ENCODE peak calls at places on chromosomes 6 and 20, in four cellular contexts. V, C, T and F are unnamed samples. For H3K27me3 and H3K36me3, the result is how much of the 10 kb centered on the place peaks cover.

GRCh38 chr6:29465279-29465678 is 8.3 kb downstream of the OR2H1 start:
- DNase-seq in V (no peak), C (no peak), T (no peak), F (no peak)

GRCh38 chr20:39960522-39961420 is 728.3 kb downstream of the MAFB start:
- DNase-seq in V (peak), C (no peak), T (no peak), F (no peak)

GRCh38 chr6:20655317-20655716 is 121.1 kb downstream of the CDKAL1 start:
- DNase-seq in V (no peak), C (no peak), T (no peak), F (no peak)

GRCh38 chr6:167499161-167499660 is 174.3 kb downstream of the TTLL2 start:
- DNase-seq in V (no peak), C (no peak), T (no peak), F (no peak)

GRCh38 chr6:46764961-46765360 is 18.2 kb downstream of the ANKRD66 start:
- DNase-seq in V (no peak), C (no peak), T (no peak), F (no peak)

GRCh38 chr20:45968801-45969711 is 2.9 kb downstream of the ZNF335 start:
- DNase-seq in V (peak), C (no peak), T (no peak), F (no peak)

GRCh38 chr20:63536241-63536977 is 767 bp downstream of the PTK6 start:
- DNase-seq in V (no peak), C (no peak), T (no peak), F (no peak)

GRCh38 chr20:37833172-37833915 is 69.6 kb upstream of the VSTM2L start:
- DNase-seq in V (no peak), C (no peak), T (no peak), F (no peak)

GRCh38 chr20:40691566-40692239 is 2.7 kb upstream of the MAFB start:
- DNase-seq in V (no peak), C (no peak), T (no peak), F (no peak)

GRCh38 chr6:579339-579738 is 77.6 kb downstream of the HUS1B start:
- DNase-seq in V (no peak), C (no peak), T (no peak), F (no peak)

GRCh38 chr20:63009044-63009961 is 2.5 kb upstream of the BHLHE23 start:
- DNase-seq in V (peak), C (peak), T (peak), F (peak)

GRCh38 chr20:63160641-63161175 is 55.2 kb downstream of the YTHDF1 start:
- DNase-seq in V (no peak), C (no peak), T (no peak), F (no peak)

GRCh38 chr6:51855310-51856082 is 231.9 kb downstream of the PKHD1 start:
- DNase-seq in V (no peak), C (peak), T (no peak), F (peak)

GRCh38 chr6:85126448-85127178 is 323.3 kb upstream of the NT5E start:
- DNase-seq in V (no peak), C (peak), T (no peak), F (peak)

GRCh38 chr6:47407295-47408281 is 70.0 kb upstream of the CD2AP start:
- DNase-seq in V (no peak), C (no peak), T (no peak), F (no peak)

GRCh38 chr20:51373713-51374481 is 168.6 kb downstream of the NFATC2 start:
- DNase-seq in V (no peak), C (no peak), T (no peak), F (no peak)

GRCh38 chr6:135499441-135500340 is 2.2 kb upstream of the AHI1 start:
- DNase-seq in V (no peak), C (no peak), T (no peak), F (no peak)

GRCh38 chr20:31716818-31717477 is 5.7 kb downstream of the BCL2L1 start:
- DNase-seq in V (no peak), C (no peak), T (no peak), F (no peak)

GRCh38 chr20:12057778-12058177 is 140.1 kb downstream of the BTBD3 start:
- DNase-seq in V (no peak), C (no peak), T (no peak), F (no peak)

GRCh38 chr20:61588356-61589054 is 336.4 kb downstream of the CDH4 start:
- DNase-seq in V (no peak), C (no peak), T (no peak), F (peak)

GRCh38 chr20:62367136-62367482 is at the start of gene LAMA5:
- DNase-seq in V (peak), C (no peak), T (peak), F (no peak)

DNA sequence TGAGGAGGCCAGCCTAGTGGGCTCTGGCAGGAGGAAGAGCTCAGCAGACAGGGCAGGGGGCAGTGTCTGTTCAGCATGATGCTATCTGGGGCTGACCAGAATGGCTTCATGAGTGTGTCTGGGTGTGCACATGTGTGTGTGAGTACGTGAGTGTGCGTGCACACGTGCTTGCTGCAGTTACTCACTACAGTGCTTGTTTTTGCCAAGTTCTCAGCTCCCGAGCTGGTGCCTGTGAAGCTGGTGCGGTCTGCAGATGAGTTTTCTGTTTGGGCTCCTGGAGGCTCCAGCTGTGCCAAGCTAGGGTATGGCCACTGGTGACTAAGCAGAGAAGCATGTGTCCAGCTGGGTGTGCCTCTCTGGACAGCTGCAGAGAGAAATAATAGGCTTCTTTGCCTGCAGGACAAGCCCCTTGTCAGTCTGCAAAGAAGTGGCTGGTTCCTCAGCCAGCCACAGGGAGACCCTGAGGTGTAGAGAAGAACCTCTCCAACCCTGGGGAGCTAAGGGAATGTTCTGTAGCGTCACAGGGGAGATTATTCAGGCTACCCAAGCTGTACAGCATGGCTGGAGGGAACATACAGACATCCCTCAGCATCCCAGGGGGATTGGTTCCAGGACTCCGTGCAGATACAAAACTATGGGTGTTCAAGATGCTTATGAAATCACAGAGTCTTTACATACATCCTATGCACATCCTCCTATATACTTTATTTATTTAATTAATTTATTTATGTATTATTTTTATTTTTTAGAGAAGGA is 40.2 kb upstream of the FAM50B start:
- DNase-seq in V (peak), C (peak), T (peak), F (peak)
- H3K4me3 ChIP-seq in V (no peak), C (peak), T (no peak), F (no peak)

GRCh38 chr6:15861486-15861885 is 198.7 kb upstream of the DTNBP1 start:
- DNase-seq in V (no peak), C (no peak), T (no peak), F (no peak)
- H3K27me3 ChIP-seq in V (under half), C (under half), T (under half), F (under half)

GRCh38 chr6:16292942-16293341 is 54.6 kb downstream of the GMPR start:
- DNase-seq in V (no peak), C (no peak), T (no peak), F (no peak)

GRCh38 chr6:16296061-16296670 is 57.8 kb downstream of the GMPR start:
- DNase-seq in V (no peak), C (no peak), T (no peak), F (no peak)

GRCh38 chr6:16294371-16294770 is 56.0 kb downstream of the GMPR start:
- DNase-seq in V (no peak), C (no peak), T (no peak), F (no peak)

GRCh38 chr6:16295471-16295870 is 57.1 kb downstream of the GMPR start:
- DNase-seq in V (peak), C (no peak), T (no peak), F (no peak)

GRCh38 chr6:16295060-16295459 is 56.7 kb downstream of the GMPR start:
- DNase-seq in V (peak), C (no peak), T (no peak), F (no peak)
- H3K36me3 ChIP-seq in V (under half), C (under half), T (half or more), F (under half)

GRCh38 chr6:31441368-31442267 is 38.2 kb downstream of the MICA start:
- DNase-seq in V (peak), C (no peak), T (peak), F (peak)
- H3K4me3 ChIP-seq in V (peak), C (no peak), T (peak), F (no peak)

DNA sequence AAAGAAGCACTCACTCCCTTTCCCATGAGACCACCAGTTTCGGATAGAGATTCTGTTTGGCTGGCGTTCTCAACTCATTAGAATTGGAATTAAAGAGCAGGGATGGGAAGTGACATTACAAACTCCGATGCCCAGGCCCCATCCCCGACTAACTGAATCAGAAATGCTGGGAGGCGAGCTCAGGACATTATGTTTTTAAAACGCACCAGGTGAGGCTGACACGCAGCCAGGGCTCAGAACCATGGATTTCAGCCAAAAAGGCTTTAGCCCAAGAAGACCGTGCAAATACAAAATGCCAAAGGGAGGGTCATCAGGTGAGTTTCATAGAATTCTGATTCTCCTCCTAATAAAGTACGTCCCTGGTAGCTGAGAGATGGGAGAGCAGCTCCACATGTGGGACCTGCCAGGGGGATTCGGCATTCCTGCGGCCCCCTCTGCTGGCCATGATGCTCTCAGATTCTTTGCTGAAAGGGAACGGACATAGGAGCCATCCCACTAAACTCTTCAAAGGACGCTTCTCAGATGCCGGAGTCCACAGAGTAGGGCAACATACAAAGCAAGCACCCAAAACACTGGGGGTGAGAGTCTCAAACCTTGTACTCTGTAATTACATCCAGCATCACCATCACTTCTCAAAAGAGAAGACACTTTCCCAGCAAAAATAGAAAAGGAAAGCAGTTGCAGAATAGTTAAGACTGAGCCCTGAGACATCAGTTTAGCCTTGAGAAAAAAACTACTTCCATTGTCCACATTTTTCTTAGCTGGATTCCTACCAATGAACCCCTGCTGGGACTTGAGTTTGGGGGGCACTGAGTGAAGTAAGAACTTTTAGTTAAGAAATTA is 205.2 kb downstream of the BMP7 start:
- DNase-seq in V (no peak), C (no peak), T (no peak), F (peak)
- H3K27me3 ChIP-seq in V (under half), C (under half), T (under half), F (under half)

DNA sequence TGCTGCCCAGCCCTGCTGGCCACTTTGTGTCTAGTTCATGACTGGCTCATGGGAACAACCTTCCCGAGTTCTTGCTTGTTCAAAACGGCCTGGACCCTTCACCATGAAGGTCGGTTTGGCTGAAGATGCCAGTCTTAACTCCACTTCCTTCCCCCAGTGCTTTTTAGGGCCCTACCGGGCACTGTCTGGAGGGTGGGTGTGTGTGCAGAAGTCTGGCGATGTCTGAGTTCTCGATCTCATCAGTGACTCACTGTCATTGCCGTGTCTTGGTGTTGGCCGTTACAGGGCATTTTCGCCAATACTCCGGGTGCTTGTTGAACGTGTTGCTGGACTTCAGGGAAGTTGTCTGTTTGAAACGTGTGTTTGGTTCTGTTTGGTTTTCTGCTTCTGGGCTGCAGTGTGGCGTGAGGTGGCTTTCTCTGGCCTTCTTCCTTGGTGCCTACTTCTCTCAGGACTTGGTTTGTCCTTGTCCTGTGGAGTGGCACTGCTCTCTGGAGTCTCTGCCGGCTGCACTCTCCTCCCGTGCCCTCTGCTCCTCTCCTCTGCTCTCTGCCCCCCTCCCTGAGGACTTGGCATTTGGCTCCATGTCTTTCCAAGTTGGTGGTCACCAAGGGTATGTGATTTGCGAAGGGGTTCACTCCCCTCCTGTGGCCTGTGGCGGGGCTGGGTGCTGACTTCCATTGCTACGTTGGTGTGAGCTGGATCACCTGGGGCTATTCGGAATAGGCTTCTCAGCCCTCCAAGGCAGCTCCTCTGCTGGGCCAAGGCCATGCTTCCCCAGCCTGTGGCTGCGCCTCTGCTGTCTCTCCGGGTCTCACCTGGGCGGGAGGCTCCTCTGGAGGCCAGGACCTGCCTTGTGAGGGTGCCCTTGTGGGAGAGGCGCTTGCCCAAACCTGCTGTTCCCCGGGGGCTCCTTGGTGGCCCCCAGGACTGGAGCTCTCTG is 38.2 kb downstream of the PYGB start:
- DNase-seq in V (peak), C (no peak), T (peak), F (no peak)
- H3K36me3 ChIP-seq in V (under half), C (under half), T (half or more), F (half or more)

DNA sequence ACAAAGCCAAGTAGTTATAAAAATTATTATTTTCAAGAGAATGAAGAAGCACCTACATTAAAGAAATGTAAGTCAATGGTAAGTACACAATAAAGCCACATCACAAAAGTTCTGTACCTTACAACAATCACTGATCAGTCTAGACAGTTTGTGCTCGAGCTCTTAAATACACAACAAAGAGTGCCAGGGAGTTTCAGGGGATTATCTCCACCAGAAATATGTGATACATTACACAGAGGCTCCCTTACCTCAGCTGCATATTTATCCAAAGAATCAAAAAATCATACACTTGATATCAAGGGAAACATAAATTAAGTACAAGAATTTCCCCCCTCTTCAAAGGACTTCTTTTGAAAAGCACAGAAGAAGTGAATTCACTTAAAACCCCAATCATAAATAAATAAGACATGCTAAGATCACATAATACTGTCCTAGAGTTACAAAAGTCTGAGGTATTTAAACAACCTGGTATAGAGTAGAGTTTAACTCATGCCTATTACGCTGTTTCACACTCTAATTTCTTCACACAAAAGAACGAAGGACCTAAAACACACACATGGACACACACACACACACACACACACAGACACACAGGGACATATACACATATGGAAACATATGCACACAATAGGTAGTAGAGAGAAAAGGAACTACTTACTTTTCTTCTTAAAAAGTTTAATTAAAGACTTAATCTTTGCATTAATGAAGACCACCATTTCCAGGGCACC is 555 bp downstream of the NHSL1 start:
- DNase-seq in V (no peak), C (no peak), T (no peak), F (no peak)
- H3K4me3 ChIP-seq in V (no peak), C (no peak), T (no peak), F (no peak)

DNA sequence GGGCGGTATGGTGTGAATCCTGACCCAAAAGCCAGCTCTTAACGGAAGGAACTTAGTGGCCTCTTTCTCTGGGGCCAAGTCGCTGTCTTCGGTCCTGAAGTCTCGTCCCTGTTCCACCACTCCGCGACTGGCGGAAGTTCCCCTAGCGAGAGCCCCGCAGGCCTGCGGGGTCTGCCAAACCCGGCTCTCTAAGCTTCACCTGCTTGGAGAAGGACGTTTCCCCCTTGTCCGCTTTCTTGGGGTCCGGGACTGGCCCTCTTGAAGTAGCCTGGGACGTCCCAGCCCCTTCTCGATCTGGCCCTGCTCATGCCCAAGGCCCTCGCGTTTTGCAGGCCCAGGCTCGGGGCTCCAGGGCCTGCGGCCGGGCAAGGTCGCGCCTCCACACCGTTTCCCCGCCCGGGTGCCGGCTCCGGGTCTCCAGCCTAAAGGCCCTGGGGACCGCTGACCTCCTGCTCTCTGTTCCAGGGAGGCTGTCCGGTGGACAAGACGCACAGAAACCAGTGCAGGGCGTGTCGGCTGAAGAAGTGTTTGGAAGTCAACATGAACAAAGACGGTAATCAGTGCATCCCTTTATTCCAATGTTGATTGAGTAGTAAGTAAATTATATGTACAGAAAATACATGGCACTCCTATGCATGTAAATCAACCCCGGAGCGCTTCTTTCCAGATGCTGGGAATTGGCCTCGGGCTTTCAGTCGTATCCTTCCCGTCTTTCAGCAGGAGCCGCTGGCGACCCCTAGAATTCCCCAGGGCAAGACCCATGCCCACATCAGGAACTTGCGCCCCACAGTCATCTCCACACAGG is 8.8 kb downstream of the NR2E1 start:
- DNase-seq in V (no peak), C (no peak), T (no peak), F (no peak)
- H3K27me3 ChIP-seq in V (half or more), C (under half), T (half or more), F (under half)

GRCh38 chr6:118917550-118918321 is 17.2 kb downstream of the MCM9 start:
- DNase-seq in V (no peak), C (no peak), T (no peak), F (no peak)

GRCh38 chr6:118918326-118918725 is 16.6 kb downstream of the MCM9 start:
- DNase-seq in V (no peak), C (no peak), T (no peak), F (no peak)

GRCh38 chr6:118921084-118921483 is 13.9 kb downstream of the MCM9 start:
- DNase-seq in V (no peak), C (no peak), T (no peak), F (no peak)

GRCh38 chr6:118923035-118923434 is 11.9 kb downstream of the MCM9 start:
- DNase-seq in V (no peak), C (no peak), T (no peak), F (no peak)
- H3K36me3 ChIP-seq in V (under half), C (under half), T (half or more), F (under half)

GRCh38 chr6:123805921-123806320 is 2.3 kb downstream of the NKAIN2 start:
- DNase-seq in V (no peak), C (no peak), T (no peak), F (no peak)

GRCh38 chr6:123803862-123804681 is at the start of gene NKAIN2:
- DNase-seq in V (peak), C (no peak), T (no peak), F (no peak)

GRCh38 chr6:123803456-123803861 is 206 bp upstream of the NKAIN2 start:
- DNase-seq in V (no peak), C (no peak), T (no peak), F (no peak)

GRCh38 chr6:123806561-123806960 is 2.9 kb downstream of the NKAIN2 start:
- DNase-seq in V (no peak), C (no peak), T (no peak), F (no peak)

GRCh38 chr6:123804771-123805540 is 1.3 kb downstream of the NKAIN2 start:
- DNase-seq in V (no peak), C (no peak), T (no peak), F (no peak)
- H3K4me3 ChIP-seq in V (peak), C (no peak), T (no peak), F (no peak)